ENCODE peak calls at places on chromosomes 12 and 14, in eight cellular contexts. E, W, U, V, P, K, L and A are unnamed samples.

GRCh38 chr14:77505031-77505430 is 6.4 kb upstream of the ISM2 start:
- DNase-seq in P (no peak), K (no peak), U (no peak), E (no peak), V (no peak), W (no peak), L (no peak), A (no peak)

GRCh38 chr12:111368684-111369495 is at the start of gene PHETA1:
- DNase-seq in K (peak), E (peak), W (peak), P (peak), V (peak), L (peak), U (peak), A (peak)

GRCh38 chr12:27732281-27732680 is 21.6 kb downstream of the MRPS35 start:
- DNase-seq in P (no peak), U (peak), L (no peak), K (no peak), E (peak), V (no peak), W (no peak), A (no peak)

GRCh38 chr12:104630230-104630670 is 173.5 kb downstream of the CHST11 start:
- DNase-seq in K (no peak), V (no peak), P (no peak), E (no peak), W (no peak), L (no peak), U (no peak), A (no peak)

GRCh38 chr14:106875503-106875902 is 1349.1 kb downstream of the TMEM121 start:
- DNase-seq in W (no peak), E (no peak), U (no peak), L (no peak), K (no peak), P (no peak), V (no peak), A (no peak)

GRCh38 chr12:91249059-91250055 is 66.7 kb upstream of the DCN start:
- DNase-seq in E (no peak), W (no peak), K (no peak), P (no peak), L (no peak), U (no peak), V (no peak), A (no peak)

GRCh38 chr14:21840765-21841164 is 167.1 kb upstream of the OR4E1 start:
- DNase-seq in P (peak), L (no peak), W (no peak), K (no peak), V (no peak), E (no peak), U (no peak), A (no peak)

GRCh38 chr14:28651148-28651547 is 115.4 kb upstream of the FOXG1 start:
- DNase-seq in P (no peak), E (no peak), L (no peak), W (no peak), K (no peak), V (peak), U (no peak), A (no peak)

GRCh38 chr12:116266220-116266619 is 11.3 kb downstream of the MED13L start:
- DNase-seq in E (peak), K (no peak), U (no peak), V (peak), W (no peak), L (no peak), P (no peak), A (no peak)

GRCh38 chr12:88628856-88629509 is 48.7 kb upstream of the KITLG start:
- DNase-seq in K (no peak), V (peak), W (no peak), P (no peak), U (no peak), E (no peak), L (no peak), A (peak)

GRCh38 chr12:3130053-3130805 is 53.0 kb downstream of the TSPAN9 start:
- DNase-seq in W (no peak), K (no peak), P (no peak), L (no peak), U (no peak), V (peak), E (no peak), A (peak)

GRCh38 chr12:107322063-107322462 is 228.7 kb upstream of the CRY1 start:
- DNase-seq in E (no peak), P (no peak), V (no peak), K (no peak), L (no peak), W (no peak), U (no peak), A (no peak)

GRCh38 chr14:58912287-58912686 is 274.5 kb downstream of the DACT1 start:
- DNase-seq in W (no peak), E (no peak), P (no peak), U (no peak), K (no peak), L (no peak), V (no peak), A (no peak)

GRCh38 chr14:37436519-37436918 is 158.5 kb downstream of the FOXA1 start:
- DNase-seq in U (no peak), E (no peak), P (no peak), L (no peak), V (no peak), W (no peak), K (no peak), A (no peak)

GRCh38 chr12:2691340-2692111 is 103.2 kb upstream of the FKBP4 start:
- DNase-seq in K (no peak), U (no peak), W (peak), E (no peak), V (no peak), P (peak), L (peak), A (no peak)

GRCh38 chr12:2691001-2691339 is 103.8 kb upstream of the FKBP4 start:
- DNase-seq in U (no peak), E (no peak), K (no peak), V (peak), L (no peak), P (no peak), W (no peak), A (no peak)

GRCh38 chr14:25006961-25007795 is 42.8 kb downstream of the STXBP6 start:
- DNase-seq in K (no peak), E (peak), W (no peak), P (no peak), U (peak), L (no peak), V (peak), A (no peak)

GRCh38 chr14:23930742-23931141 is 22.8 kb upstream of the DHRS4 start:
- DNase-seq in P (no peak), V (peak), E (no peak), L (no peak), W (no peak), K (no peak), U (no peak), A (no peak)

GRCh38 chr14:105385698-105386365 is 12.5 kb upstream of the TEX22 start:
- DNase-seq in P (no peak), E (no peak), V (no peak), U (no peak), K (no peak), W (no peak), L (no peak), A (no peak)

GRCh38 chr12:10847701-10848100 is 1.6 kb downstream of the PRR4 start:
- DNase-seq in U (no peak), W (no peak), P (no peak), L (no peak), E (no peak), K (no peak), V (no peak), A (no peak)

GRCh38 chr12:59834659-59835474 is 239.0 kb downstream of the SLC16A7 start:
- DNase-seq in W (no peak), U (peak), K (no peak), E (no peak), L (no peak), V (peak), P (peak), A (peak)

GRCh38 chr14:101721951-101722661 is 39.4 kb upstream of the PPP2R5C start:
- DNase-seq in P (no peak), V (no peak), K (no peak), L (no peak), U (peak), W (no peak), E (no peak), A (no peak)

GRCh38 chr12:39064712-39065111 is 159.3 kb upstream of the CPNE8 start:
- DNase-seq in K (no peak), E (no peak), U (no peak), V (no peak), W (no peak), L (no peak), P (no peak), A (no peak)

GRCh38 chr12:74431821-74432220 is 105.8 kb upstream of the ATXN7L3B start:
- DNase-seq in E (no peak), V (no peak), P (no peak), U (no peak), W (no peak), L (no peak), K (no peak), A (no peak)

GRCh38 chr12:14772946-14773345 is 30.3 kb downstream of the WBP11 start:
- DNase-seq in U (no peak), L (no peak), E (no peak), W (no peak), V (no peak), K (no peak), P (no peak), A (no peak)

DNA sequence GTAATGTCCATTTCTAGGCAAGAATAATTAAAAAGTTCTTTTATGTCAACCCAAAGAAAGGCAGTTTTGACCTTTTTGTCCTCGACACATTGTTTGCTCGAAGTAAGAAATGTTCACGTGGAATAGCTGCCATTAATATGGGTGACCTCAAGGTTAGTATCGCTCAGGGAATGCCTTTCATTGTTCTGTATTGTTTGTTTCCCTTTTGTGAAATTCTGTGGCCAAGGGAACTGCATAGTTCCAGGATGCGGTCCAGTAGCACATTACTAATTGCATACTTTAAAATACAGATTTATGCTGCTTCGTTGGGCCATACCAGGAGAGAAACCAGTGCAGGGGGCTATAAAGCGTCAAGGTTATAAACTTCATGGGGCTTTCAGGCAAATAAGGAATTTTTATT is 73.3 kb upstream of the USP44 start:
- DNase-seq in L (no peak), V (peak), E (no peak), U (peak), P (no peak), W (no peak), K (no peak), A (no peak)
- TF ChIP-seq RAD21 in L (no peak), V (no peak), E (no peak), U (no peak), P (no peak), W (no peak), K (no peak), A (no peak)

DNA sequence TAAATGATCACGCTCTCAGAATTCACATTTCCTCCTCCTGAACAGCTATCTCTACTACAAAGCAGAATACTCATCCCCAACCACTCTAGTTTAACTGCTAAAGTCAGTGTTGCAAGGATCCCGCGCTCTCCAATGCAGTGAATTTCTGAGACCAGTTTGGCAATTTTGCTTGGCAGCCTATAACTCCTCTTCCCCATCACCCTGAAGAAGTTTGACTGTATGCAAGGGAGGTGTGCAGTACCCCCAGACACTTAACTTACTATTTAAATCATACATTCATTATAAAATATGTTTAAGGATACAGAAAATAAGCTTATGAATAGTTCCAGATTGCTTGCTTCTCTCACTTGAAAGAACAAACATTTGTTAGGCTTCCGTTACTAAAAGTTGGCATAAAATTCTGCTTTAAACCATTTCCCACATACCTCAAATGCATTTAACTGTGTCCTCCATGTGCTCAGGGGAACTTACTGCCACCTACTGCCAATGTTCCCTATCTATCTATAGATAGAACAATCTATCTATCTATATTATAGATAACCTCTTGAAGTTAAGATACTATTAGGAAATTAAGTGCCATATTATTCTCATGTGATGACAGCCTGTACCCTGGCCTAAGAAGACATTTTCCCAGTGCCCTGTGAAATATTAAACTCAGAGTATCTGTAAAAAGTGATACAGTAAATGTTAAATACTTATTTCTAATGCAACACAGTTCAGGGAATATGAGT is 2.4 kb downstream of the LGR5 start:
- DNase-seq in P (no peak), V (no peak), E (no peak), W (no peak), L (no peak), U (no peak), K (no peak), A (no peak)
- TF ChIP-seq RAD21 in P (no peak), V (no peak), E (no peak), W (no peak), L (no peak), U (no peak), K (no peak), A (peak)

GRCh38 chr12:131867891-131868675 is 26.3 kb upstream of the ULK1 start:
- DNase-seq in L (no peak), W (no peak), U (no peak), P (no peak), V (no peak), E (no peak), K (no peak), A (peak)

GRCh38 chr12:131871677-131872076 is 22.7 kb upstream of the ULK1 start:
- DNase-seq in P (no peak), E (no peak), V (no peak), L (no peak), W (no peak), U (no peak), K (no peak), A (peak)

GRCh38 chr12:131873293-131873692 is 21.1 kb upstream of the ULK1 start:
- DNase-seq in K (no peak), W (no peak), U (no peak), P (no peak), L (no peak), E (no peak), V (no peak), A (no peak)

GRCh38 chr12:131869871-131870418 is 24.5 kb upstream of the ULK1 start:
- DNase-seq in L (no peak), K (no peak), P (no peak), E (peak), W (no peak), U (no peak), V (peak), A (peak)

DNA sequence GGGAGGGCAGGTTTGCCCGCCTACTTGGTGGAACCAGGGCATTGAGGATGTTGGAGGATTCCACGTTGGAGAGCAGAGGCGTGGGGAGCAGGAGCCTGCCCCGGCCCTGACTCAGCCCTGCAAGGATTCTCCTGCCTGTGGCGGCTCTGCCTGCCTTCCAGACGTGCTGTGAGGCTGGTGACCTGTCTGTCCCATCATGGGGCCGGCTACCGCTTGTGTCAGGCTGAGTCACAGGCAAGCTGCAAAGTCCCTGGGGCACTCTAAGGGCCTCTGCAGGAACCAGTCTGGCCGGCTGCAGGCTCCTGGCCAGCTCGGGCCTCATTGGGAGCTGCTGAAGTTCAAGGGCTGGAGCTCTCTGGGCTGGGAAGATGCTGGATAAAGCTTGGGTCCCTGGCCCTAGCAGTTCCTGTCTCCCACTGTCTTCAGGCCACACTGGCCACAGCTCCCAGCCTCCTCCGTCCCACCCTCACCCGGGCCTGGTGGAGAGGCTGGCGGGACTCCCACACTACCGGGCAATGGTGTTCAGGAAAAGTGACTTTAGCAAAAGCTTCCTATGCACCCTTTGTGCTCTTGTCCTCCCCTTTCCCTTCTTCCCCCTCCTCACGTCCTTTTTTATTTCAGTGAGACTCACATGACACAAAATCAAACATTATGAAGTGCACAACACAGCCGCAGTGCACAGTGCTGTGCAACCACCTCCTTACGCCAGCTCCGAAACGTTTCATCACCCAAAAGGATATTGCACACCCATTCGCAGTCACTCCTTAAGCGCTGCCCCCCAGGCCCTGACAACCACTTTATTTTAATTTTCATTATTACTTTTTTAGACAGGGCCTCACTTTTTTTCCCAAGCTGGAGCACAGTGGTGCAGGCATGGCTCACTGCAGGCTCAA is 22.0 kb upstream of the ULK1 start:
- DNase-seq in P (peak), U (no peak), W (no peak), E (peak), L (no peak), K (no peak), V (peak), A (peak)
- TF ChIP-seq RAD21 in P (peak), U (no peak), W (no peak), E (no peak), L (no peak), K (no peak), V (no peak), A (no peak)

GRCh38 chr12:8819676-8819980 is 2.8 kb upstream of the A2ML1 start:
- DNase-seq in K (peak), E (no peak), P (no peak), V (peak), U (no peak), L (no peak), W (no peak), A (no peak)
- TF ChIP-seq RAD21 in K (no peak), E (no peak), P (no peak), V (no peak), U (no peak), L (no peak), W (no peak), A (no peak)

GRCh38 chr12:113803829-113804140 is 162.3 kb downstream of the RBM19 start:
- DNase-seq in U (no peak), K (no peak), V (no peak), P (no peak), L (no peak), W (no peak), E (no peak), A (no peak)
- TF ChIP-seq RAD21 in U (no peak), K (no peak), V (no peak), P (no peak), L (no peak), W (no peak), E (no peak), A (no peak)

GRCh38 chr12:132633398-132633797 is 14.8 kb downstream of the P2RX2 start:
- DNase-seq in W (no peak), L (no peak), K (no peak), E (no peak), P (no peak), U (no peak), V (no peak), A (no peak)
- TF ChIP-seq RAD21 in W (no peak), L (no peak), K (no peak), E (no peak), P (no peak), U (no peak), V (no peak), A (no peak)

GRCh38 chr14:33938131-33938949 is 12.5 kb downstream of the EGLN3 start:
- DNase-seq in L (peak), W (peak), E (peak), P (peak), U (peak), V (no peak), K (peak), A (peak)
- TF ChIP-seq RAD21 in L (no peak), W (no peak), E (no peak), P (peak), U (no peak), V (no peak), K (no peak), A (no peak)

DNA sequence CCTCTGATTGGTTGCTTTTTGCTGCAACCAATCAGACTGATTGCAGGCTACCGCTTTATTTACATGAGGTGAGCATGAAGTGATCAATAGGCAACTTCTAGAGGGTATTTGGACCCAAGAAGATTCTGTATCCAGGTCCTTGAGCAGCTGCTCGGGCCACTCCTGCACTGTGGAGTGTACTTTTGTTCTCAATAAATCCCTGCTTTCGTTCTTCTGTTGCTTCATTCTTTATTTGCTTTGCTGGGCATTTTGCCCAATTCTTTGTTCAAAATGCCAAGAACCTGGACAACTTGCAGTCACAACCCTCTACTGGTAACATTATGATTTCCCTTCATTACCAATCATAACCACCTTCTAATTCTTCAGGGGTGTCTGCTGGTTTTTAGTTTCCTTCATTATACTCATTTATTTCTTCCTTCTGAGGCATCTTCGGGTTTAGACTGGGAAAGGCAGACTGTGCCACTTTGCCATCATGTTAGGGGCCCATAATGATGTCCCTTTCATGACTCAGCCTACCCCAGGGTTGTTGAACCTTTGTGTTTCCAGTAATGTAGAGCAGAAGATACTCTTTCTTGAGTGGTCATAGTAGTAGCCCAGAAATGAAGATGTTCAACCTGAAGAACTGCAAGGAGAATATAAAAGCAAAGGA is 43.4 kb upstream of the LIMA1 start:
- DNase-seq in V (peak), L (no peak), P (no peak), E (no peak), W (no peak), K (no peak), U (peak), A (no peak)
- TF ChIP-seq RAD21 in V (no peak), L (no peak), P (no peak), E (peak), W (no peak), K (no peak), U (no peak), A (no peak)

GRCh38 chr12:110251381-110251780 is 29.7 kb upstream of the ATP2A2 start:
- DNase-seq in V (no peak), P (no peak), W (no peak), L (no peak), U (no peak), E (no peak), K (no peak), A (no peak)

GRCh38 chr12:110254971-110255540 is 26.0 kb upstream of the ATP2A2 start:
- DNase-seq in W (no peak), P (no peak), U (no peak), V (no peak), K (no peak), E (no peak), L (no peak), A (no peak)

GRCh38 chr12:110252716-110253115 is 28.3 kb upstream of the ATP2A2 start:
- DNase-seq in W (no peak), U (no peak), V (no peak), P (no peak), K (no peak), E (no peak), L (no peak), A (peak)

GRCh38 chr12:110249716-110250225 is 31.3 kb upstream of the ATP2A2 start:
- DNase-seq in P (no peak), U (peak), K (no peak), E (no peak), L (no peak), W (peak), V (no peak), A (no peak)

GRCh38 chr12:110253176-110253575 is 27.9 kb upstream of the ATP2A2 start:
- DNase-seq in K (peak), V (peak), P (no peak), E (no peak), L (no peak), U (no peak), W (no peak), A (peak)
- TF ChIP-seq RAD21 in K (no peak), V (no peak), P (no peak), E (no peak), L (no peak), U (no peak), W (no peak), A (no peak)